ENCODE peak calls at places on chromosomes 4 and X, in five cellular contexts. X, A, D, G and C are unnamed samples.

GRCh38 chr4:28287837-28288236 is 1427.2 kb downstream of the STIM2 start:
- DNase-seq in X (no peak), A (peak; percentile 44), D (no peak), G (peak; percentile 100), C (no peak)

GRCh38 chrX:131792356-131792749 is 230.7 kb upstream of the STK26 start:
- DNase-seq in X (peak; percentile 84), A (peak; percentile 47), D (peak; percentile 91), G (peak; percentile 94), C (peak; percentile 91)

GRCh38 chrX:20116575-20117240 is at the start of gene MAP7D2:
- DNase-seq in X (no peak), A (peak; percentile 14), D (no peak), G (no peak), C (no peak)

GRCh38 chr4:8917868-8918783 is 46.5 kb upstream of the HMX1 start:
- DNase-seq in X (peak; percentile 68), A (peak; percentile 58), D (peak; percentile 54), G (peak; percentile 19), C (peak; percentile 86)

GRCh38 chrX:57121162-57121741 is at the start of gene SPIN2B:
- DNase-seq in X (peak; percentile 85), A (peak; percentile 82), D (peak; percentile 82), G (peak; percentile 70), C (peak; percentile 93)

GRCh38 chrX:106932492-106932923 is 12.3 kb downstream of the CLDN2 start:
- DNase-seq in X (no peak), A (peak; percentile 31), D (peak; percentile 42), G (peak; percentile 57), C (no peak)

GRCh38 chrX:18294893-18295292 is 59.6 kb downstream of the SCML2 start:
- DNase-seq in X (no peak), A (no peak), D (no peak), G (no peak), C (no peak)

GRCh38 chr4:51853027-51853682 is 10.2 kb downstream of the DCUN1D4 start:
- DNase-seq in X (peak; percentile 30), A (no peak), D (peak; percentile 54), G (peak; percentile 17), C (no peak)

GRCh38 chrX:53831662-53832635 is 145.4 kb upstream of the HUWE1 start:
- DNase-seq in X (no peak), A (peak; percentile 40), D (peak; percentile 23), G (peak; percentile 7), C (no peak)

GRCh38 chr4:7043521-7044414 is 596 bp downstream of the TADA2B start:
- DNase-seq in X (peak; percentile 64), A (peak; percentile 49), D (peak; percentile 67), G (peak; percentile 38), C (peak; percentile 94)

GRCh38 chr4:134154097-134154496 is 47.5 kb downstream of the PABPC4L start:
- DNase-seq in X (no peak), A (no peak), D (no peak), G (no peak), C (no peak)

GRCh38 chrX:28586891-28587635 is at the start of gene IL1RAPL1:
- DNase-seq in X (no peak), A (peak; percentile 5), D (no peak), G (peak; percentile 81), C (no peak)

GRCh38 chr4:29805245-29805644 is 914.9 kb upstream of the PCDH7 start:
- DNase-seq in X (no peak), A (no peak), D (no peak), G (peak; percentile 2), C (no peak)

GRCh38 chrX:129523076-129524055 is at the start of gene SMARCA1:
- DNase-seq in X (peak; percentile 30), A (peak; percentile 67), D (peak; percentile 72), G (peak; percentile 63), C (peak; percentile 78)

GRCh38 chrX:46713672-46714487 is 45.0 kb downstream of the SLC9A7 start:
- DNase-seq in X (no peak), A (no peak), D (no peak), G (peak; percentile 22), C (no peak)
- TF ChIP-seq POLR2A in X (no peak), A (no peak), D (no peak), G (no peak), C (no peak)

GRCh38 chr4:64250488-64250887 is 158.8 kb downstream of the TECRL start:
- DNase-seq in X (no peak), A (no peak), D (no peak), G (no peak), C (no peak)

GRCh38 chr4:64250061-64250460 is 159.2 kb downstream of the TECRL start:
- DNase-seq in X (no peak), A (no peak), D (no peak), G (no peak), C (no peak)

GRCh38 chr4:64248151-64248550 is 161.1 kb downstream of the TECRL start:
- DNase-seq in X (no peak), A (no peak), D (no peak), G (no peak), C (no peak)

GRCh38 chr4:64251779-64252178 is 157.5 kb downstream of the TECRL start:
- DNase-seq in X (no peak), A (no peak), D (no peak), G (no peak), C (no peak)
- TF ChIP-seq POLR2A in X (no peak), A (no peak), D (no peak), G (no peak), C (no peak)

DNA sequence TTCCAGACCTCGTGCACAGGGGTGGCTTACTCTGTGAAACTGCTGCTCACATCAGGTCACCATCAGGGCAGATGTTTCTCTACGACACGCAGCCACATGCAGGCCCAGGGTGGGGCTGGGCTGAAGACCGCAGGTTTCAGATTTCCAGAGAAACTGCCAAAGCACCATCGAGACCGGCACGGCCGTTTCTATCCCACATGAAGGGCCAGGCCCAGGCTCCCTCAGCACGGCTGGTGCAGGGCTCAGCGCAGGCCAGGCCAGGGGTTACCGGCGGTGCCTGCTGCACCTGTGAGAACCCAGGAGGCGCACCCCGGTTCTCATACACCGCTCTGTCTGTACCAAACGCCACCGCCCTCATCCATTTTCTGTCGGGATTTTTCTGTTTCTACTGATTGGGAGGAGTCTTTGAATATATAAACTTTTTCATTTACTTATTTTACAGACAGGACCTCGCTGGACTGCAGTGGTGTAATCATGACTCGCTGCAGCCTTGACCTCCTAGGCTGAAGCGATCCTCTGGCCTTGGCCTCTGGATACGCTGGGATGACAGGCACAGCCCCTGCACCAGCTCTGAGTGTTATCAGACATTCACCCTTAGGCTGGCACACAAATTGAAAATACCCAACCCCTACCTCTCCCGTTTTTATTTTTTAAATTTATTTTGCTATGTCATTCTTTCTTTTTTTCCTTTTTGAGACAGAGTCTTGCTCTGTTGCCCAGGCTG is 17.1 kb downstream of the CTBP1 start:
- DNase-seq in X (no peak), A (no peak), D (no peak), G (no peak), C (no peak)
- TF ChIP-seq POLR2A in X (no peak), A (no peak), D (no peak), G (no peak), C (no peak)

DNA sequence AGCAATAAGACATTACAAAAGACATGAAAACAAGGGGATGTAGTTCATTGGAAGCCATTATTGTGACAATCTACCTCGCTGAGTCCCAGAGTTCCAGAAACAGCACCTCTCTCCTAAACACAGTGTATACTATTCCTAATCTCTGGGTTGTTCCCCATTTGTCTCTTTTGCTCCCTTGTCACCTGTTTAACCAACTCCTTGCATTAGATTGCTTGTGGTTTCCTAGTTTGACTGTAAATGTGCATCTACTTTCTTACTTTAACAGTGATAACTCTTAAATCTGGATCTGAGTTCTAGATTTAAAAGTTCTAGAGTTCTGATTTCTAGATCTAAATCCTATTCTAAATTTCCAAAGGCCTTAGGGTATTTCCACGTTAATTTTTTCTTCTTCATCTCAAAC is 71.6 kb upstream of the TET2 start:
- DNase-seq in X (no peak), A (no peak), D (no peak), G (no peak), C (no peak)
- TF ChIP-seq POLR2A in X (no peak), A (no peak), D (no peak), G (no peak), C (no peak)

DNA sequence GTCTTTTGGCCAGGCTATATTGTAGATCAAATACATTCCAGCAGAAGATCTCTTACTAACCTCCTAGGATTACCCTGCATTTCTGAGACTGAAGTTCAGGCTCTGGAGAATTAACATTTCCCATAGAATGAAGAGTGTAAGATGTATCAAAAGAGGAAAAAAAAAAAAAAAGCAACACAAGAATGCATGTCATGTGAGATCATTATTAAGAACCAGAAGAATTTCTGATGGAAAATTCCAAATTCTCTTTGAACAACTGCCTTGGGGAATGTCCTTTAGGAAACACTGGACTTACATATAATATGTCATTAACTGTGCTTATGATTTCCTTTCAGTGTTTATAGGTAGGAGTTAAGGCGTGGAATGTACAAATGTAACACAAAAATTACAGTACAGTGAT is 1012.5 kb upstream of the LCORL start:
- DNase-seq in X (no peak), A (no peak), D (no peak), G (no peak), C (no peak)
- TF ChIP-seq POLR2A in X (no peak), A (no peak), D (no peak), G (no peak), C (no peak)

GRCh38 chr4:2812600-2812932 is 19.7 kb downstream of the SH3BP2 start:
- DNase-seq in X (no peak), A (no peak), D (no peak), G (no peak), C (no peak)

GRCh38 chr4:2809610-2810180 is 16.8 kb downstream of the SH3BP2 start:
- DNase-seq in X (peak; percentile 67), A (no peak), D (no peak), G (no peak), C (no peak)

GRCh38 chr4:2812985-2813384 is 20.1 kb downstream of the SH3BP2 start:
- DNase-seq in X (no peak), A (no peak), D (no peak), G (no peak), C (no peak)

GRCh38 chr4:2813446-2814405 is 20.8 kb downstream of the SH3BP2 start:
- DNase-seq in X (no peak), A (no peak), D (no peak), G (no peak), C (no peak)

GRCh38 chr4:2811830-2812599 is 19.1 kb downstream of the SH3BP2 start:
- DNase-seq in X (peak; percentile 73), A (no peak), D (peak; percentile 57), G (peak; percentile 65), C (peak; percentile 98)
- TF ChIP-seq POLR2A in X (peak; percentile 28), A (no peak), D (no peak), G (no peak), C (no peak)

GRCh38 chr4:71186566-71187398 is 152.0 kb upstream of the SLC4A4 start:
- DNase-seq in X (peak; percentile 75), A (peak; percentile 29), D (peak; percentile 9), G (peak; percentile 53), C (peak; percentile 84)
- TF ChIP-seq POLR2A in X (peak; percentile 82), A (peak; percentile 26), D (no peak), G (peak; percentile 77), C (no peak)